ENCODE peak calls at places on chromosomes 7 and 10, in four cellular contexts. Z is cerebellum, P is tibial nerve, J is astrocyte of the cerebellum. N is an unnamed sample.

GRCh38 chr7:122219253-122219865 is 75.3 kb upstream of the AASS start:
- DNase-seq in Z (peak; percentile 22), J (peak; percentile 2), P (no peak), N (peak; percentile 20)

GRCh38 chr7:1394371-1394770 is 64.9 kb downstream of the MICALL2 start:
- DNase-seq in P (no peak), J (no peak), Z (no peak), N (no peak)

GRCh38 chr7:92782236-92782635 is 54.1 kb downstream of the CDK6 start:
- DNase-seq in P (no peak), J (no peak), Z (no peak), N (no peak)

GRCh38 chr7:74097937-74098614 is 14.5 kb downstream of the LIMK1 start:
- DNase-seq in J (peak; percentile 84), P (no peak), Z (no peak), N (peak; percentile 51)

GRCh38 chr7:130996841-130997231 is 262.8 kb upstream of the KLF14 start:
- DNase-seq in P (no peak), J (no peak), Z (no peak), N (no peak)

GRCh38 chr10:63414481-63415260 is 51.1 kb downstream of the JMJD1C start:
- DNase-seq in P (no peak), Z (no peak), J (no peak), N (no peak)

GRCh38 chr7:44046321-44047061 is 2.0 kb downstream of the DBNL start:
- DNase-seq in J (no peak), Z (no peak), P (no peak), N (no peak)

GRCh38 chr7:33186187-33186586 is 56.8 kb downstream of the BBS9 start:
- DNase-seq in J (no peak), P (no peak), Z (no peak), N (no peak)

GRCh38 chr10:6891924-6892323 is 311.8 kb upstream of the PRKCQ start:
- DNase-seq in P (no peak), J (no peak), Z (no peak), N (no peak)

GRCh38 chr7:117051808-117052207 is 98.5 kb downstream of the ST7 start:
- DNase-seq in Z (no peak), P (no peak), J (no peak), N (no peak)

GRCh38 chr7:2009541-2010001 is 223.2 kb downstream of the MAD1L1 start:
- DNase-seq in J (no peak), P (no peak), Z (peak; percentile 38), N (no peak)

GRCh38 chr7:73647725-73648592 is 19.7 kb upstream of the VPS37D start:
- DNase-seq in J (no peak), P (no peak), Z (no peak), N (no peak)

GRCh38 chr7:64887756-64888508 is 15.1 kb upstream of the ZNF273 start:
- DNase-seq in J (no peak), Z (no peak), P (no peak), N (no peak)

GRCh38 chr10:97180367-97180763 is 5.4 kb downstream of the SLIT1 start:
- DNase-seq in J (no peak), P (no peak), Z (no peak), N (no peak)

GRCh38 chr7:40436761-40437160 is 302.0 kb downstream of the SUGCT start:
- DNase-seq in P (no peak), Z (no peak), J (no peak), N (no peak)

GRCh38 chr10:70913546-70914240 is 25.3 kb upstream of the PCBD1 start:
- DNase-seq in J (no peak), P (no peak), Z (no peak), N (no peak)

GRCh38 chr10:7532723-7533498 is 122.1 kb upstream of the SFMBT2 start:
- DNase-seq in J (no peak), Z (no peak), P (no peak), N (no peak)

GRCh38 chr7:150941983-150942590 is 36.0 kb downstream of the KCNH2 start:
- DNase-seq in P (peak; percentile 5), Z (peak; percentile 45), J (no peak), N (no peak)

N was measured in smooth muscle cell of the brain vasculature.